ENCODE peak calls at places on chromosome 17, in five cellular contexts. L, O, P, E and H are unnamed samples.

GRCh38 chr17:62300697-62301096 is 79.7 kb upstream of the EFCAB3 start:
- DNase-seq in L (no peak), O (no peak), P (no peak), E (no peak), H (no peak)

GRCh38 chr17:56389356-56389755 is 204.1 kb upstream of the NOG start:
- DNase-seq in L (no peak), P (no peak), E (no peak), O (no peak), H (no peak)

GRCh38 chr17:38617967-38618760 is 12.4 kb upstream of the SRCIN1 start:
- DNase-seq in O (no peak), E (no peak), L (no peak), P (no peak), H (peak)

GRCh38 chr17:50290074-50290702 is 15.9 kb downstream of the TMEM92 start:
- DNase-seq in P (no peak), E (peak), O (peak), L (no peak), H (peak)

GRCh38 chr17:75535871-75536270 is 10.4 kb downstream of the LLGL2 start:
- DNase-seq in E (no peak), P (no peak), L (no peak), O (no peak), H (no peak)

GRCh38 chr17:55134486-55135157 is 130.1 kb upstream of the HLF start:
- DNase-seq in L (no peak), E (no peak), O (no peak), P (no peak), H (no peak)

GRCh38 chr17:39737761-39738567 is at the start of gene GRB7:
- DNase-seq in E (no peak), O (no peak), P (no peak), L (no peak), H (no peak)

GRCh38 chr17:67637901-67638641 is 79.7 kb upstream of the NOL11 start:
- DNase-seq in P (no peak), E (no peak), L (no peak), O (no peak), H (peak)

GRCh38 chr17:37523715-37524219 is 34.1 kb downstream of the DUSP14 start:
- DNase-seq in E (no peak), L (no peak), O (no peak), P (no peak), H (no peak)

GRCh38 chr17:20733923-20734322 is 154.4 kb downstream of the CDRT15L2 start:
- DNase-seq in O (no peak), L (no peak), E (no peak), P (no peak), H (no peak)

GRCh38 chr17:60554377-60554788 is 28.3 kb upstream of the APPBP2 start:
- DNase-seq in O (peak), P (no peak), E (no peak), L (no peak), H (no peak)

GRCh38 chr17:74851612-74852236 is 8.0 kb downstream of the GRIN2C start:
- DNase-seq in O (no peak), P (no peak), L (no peak), E (no peak), H (no peak)

GRCh38 chr17:37614823-37615222 is 5.6 kb upstream of the SYNRG start:
- DNase-seq in P (no peak), E (no peak), L (no peak), O (no peak), H (no peak)

GRCh38 chr17:6241381-6241780 is 171.2 kb downstream of the WSCD1 start:
- DNase-seq in L (no peak), O (no peak), E (no peak), P (no peak), H (no peak)

GRCh38 chr17:44599298-44600175 is 42.3 kb downstream of the FZD2 start:
- DNase-seq in P (no peak), O (peak), L (no peak), E (no peak), H (peak)

GRCh38 chr17:66094727-66095126 is 97.2 kb downstream of the CEP112 start:
- DNase-seq in P (no peak), L (no peak), E (no peak), O (no peak), H (no peak)

GRCh38 chr17:55584055-55584685 is 72.9 kb upstream of the SMIM36 start:
- DNase-seq in L (no peak), O (peak), E (no peak), P (no peak), H (no peak)

GRCh38 chr17:45742251-45742650 is 41.9 kb upstream of the CRHR1 start:
- DNase-seq in O (no peak), L (no peak), E (no peak), P (no peak), H (no peak)

GRCh38 chr17:78759203-78759968 is 22.7 kb downstream of the CYTH1 start:
- DNase-seq in O (no peak), E (no peak), P (peak), L (peak), H (peak)

GRCh38 chr17:2172447-2172938 is 117.6 kb downstream of the HIC1 start:
- DNase-seq in L (no peak), P (no peak), O (peak), E (peak), H (no peak)

GRCh38 chr17:49590874-49591273 is 15.2 kb downstream of the NXPH3 start:
- DNase-seq in O (no peak), E (peak), P (no peak), L (no peak), H (no peak)

GRCh38 chr17:77634710-77635109 is 323.8 kb upstream of the TNRC6C start:
- DNase-seq in P (no peak), L (no peak), O (no peak), E (no peak), H (peak)

GRCh38 chr17:45581860-45582259 is 91.3 kb upstream of the PLEKHM1 start:
- DNase-seq in L (no peak), E (no peak), P (no peak), O (no peak), H (no peak)